ENCODE peak calls at places on chromosomes 1 and 21, in eight cellular contexts. U is body of pancreas, N is tibial artery, L is adrenal gland, B is prostate gland, F is neural progenitor cell, Y is left lung, X is endodermal cell. I is an unnamed sample.

GRCh38 chr21:35097525-35097924 is 48.4 kb upstream of the RUNX1 start:
- DNase-seq in U (no peak), N (no peak), L (no peak), B (no peak), F (no peak), Y (no peak), X (no peak), I (no peak)

GRCh38 chr21:29335720-29336119 is 37.0 kb downstream of the BACH1 start:
- DNase-seq in U (no peak), N (no peak), L (no peak), B (no peak), F (no peak), Y (no peak), X (no peak), I (no peak)

GRCh38 chr1:32764826-32765545 is 52.2 kb downstream of the YARS1 start:
- DNase-seq in U (no peak), N (no peak), L (no peak), B (no peak), F (no peak), Y (no peak), X (peak; percentile 63), I (no peak)

GRCh38 chr1:214440219-214440965 is 111.0 kb downstream of the PTPN14 start:
- DNase-seq in U (no peak), N (no peak), L (no peak), B (no peak), F (no peak), Y (no peak), X (no peak), I (no peak)

GRCh38 chr1:233738850-233739249 is 124.9 kb downstream of the KCNK1 start:
- DNase-seq in U (no peak), N (no peak), L (no peak), B (no peak), F (no peak), Y (no peak), X (peak; percentile 57), I (no peak)

GRCh38 chr1:33636209-33636608 is 163.8 kb downstream of the ZSCAN20 start:
- DNase-seq in U (no peak), N (no peak), L (no peak), B (no peak), F (no peak), Y (no peak), X (no peak), I (no peak)

GRCh38 chr1:17207046-17207445 is 2.1 kb downstream of the PADI1 start:
- DNase-seq in U (peak; percentile 21), N (peak; percentile 77), L (peak; percentile 61), B (no peak), F (no peak), Y (no peak), X (no peak), I (no peak)

GRCh38 chr1:206693029-206693428 is 8.3 kb downstream of the MAPKAPK2 start:
- DNase-seq in U (peak; percentile 46), N (peak; percentile 92), L (peak; percentile 91), B (peak; percentile 39), F (no peak), Y (peak; percentile 76), X (no peak), I (no peak)

GRCh38 chr1:174273190-174273589 is 113.9 kb downstream of the RABGAP1L start:
- DNase-seq in U (no peak), N (no peak), L (no peak), B (no peak), F (no peak), Y (no peak), X (no peak), I (no peak)

GRCh38 chr21:32190491-32191144 is 88.2 kb downstream of the MIS18A start:
- DNase-seq in U (no peak), N (no peak), L (no peak), B (no peak), F (no peak), Y (no peak), X (no peak), I (no peak)

GRCh38 chr1:174682419-174683008 is 234.8 kb downstream of the GPR52 start:
- DNase-seq in U (no peak), N (no peak), L (no peak), B (no peak), F (no peak), Y (no peak), X (no peak), I (no peak)

GRCh38 chr1:167056529-167057296 is 33.5 kb downstream of the GPA33 start:
- DNase-seq in U (no peak), N (no peak), L (no peak), B (no peak), F (peak; percentile 49), Y (no peak), X (no peak), I (no peak)

GRCh38 chr1:179776831-179777230 is 33.7 kb downstream of the FAM163A start:
- DNase-seq in U (no peak), N (no peak), L (no peak), B (no peak), F (no peak), Y (no peak), X (no peak), I (no peak)

GRCh38 chr1:31591425-31592093 is 15.2 kb downstream of the TINAGL1 start:
- DNase-seq in U (no peak), N (peak; percentile 83), L (no peak), B (no peak), F (no peak), Y (no peak), X (peak; percentile 48), I (no peak)

GRCh38 chr1:39199593-39199992 is 4.9 kb upstream of the MACF1 start:
- DNase-seq in U (no peak), N (no peak), L (no peak), B (no peak), F (no peak), Y (no peak), X (no peak), I (no peak)

GRCh38 chr1:50976890-50977574 is 7.0 kb downstream of the CDKN2C start:
- DNase-seq in U (no peak), N (peak; percentile 73), L (peak; percentile 53), B (no peak), F (peak; percentile 48), Y (no peak), X (peak; percentile 73), I (no peak)

GRCh38 chr21:31509108-31510017 is 150.1 kb upstream of the SOD1 start:
- DNase-seq in U (no peak), N (no peak), L (no peak), B (no peak), F (peak; percentile 38), Y (no peak), X (peak; percentile 93), I (no peak)

GRCh38 chr1:151134991-151135390 is 11.4 kb downstream of the SEMA6C start:
- DNase-seq in U (no peak), N (peak; percentile 42), L (no peak), B (no peak), F (no peak), Y (no peak), X (no peak), I (no peak)

GRCh38 chr1:19062258-19063029 is 106.0 kb upstream of the IFFO2 start:
- DNase-seq in U (no peak), N (no peak), L (no peak), B (no peak), F (no peak), Y (no peak), X (no peak), I (no peak)

GRCh38 chr1:40861227-40862003 is 748 bp downstream of the CITED4 start:
- DNase-seq in U (peak; percentile 34), N (peak; percentile 74), L (peak; percentile 62), B (no peak), F (peak; percentile 79), Y (peak; percentile 88), X (peak; percentile 81), I (no peak)

GRCh38 chr1:4637616-4638346 is 16.6 kb upstream of the AJAP1 start:
- DNase-seq in U (no peak), N (peak; percentile 48), L (no peak), B (no peak), F (no peak), Y (no peak), X (peak; percentile 61), I (no peak)

GRCh38 chr1:85135456-85135798 is 65.4 kb downstream of the SYDE2 start:
- DNase-seq in U (no peak), N (no peak), L (no peak), B (no peak), F (no peak), Y (no peak), X (no peak), I (no peak)

GRCh38 chr1:153792631-153793041 is 17.4 kb downstream of the SLC27A3 start:
- DNase-seq in U (no peak), N (peak; percentile 66), L (no peak), B (no peak), F (peak; percentile 23), Y (no peak), X (peak; percentile 57), I (no peak)

DNA sequence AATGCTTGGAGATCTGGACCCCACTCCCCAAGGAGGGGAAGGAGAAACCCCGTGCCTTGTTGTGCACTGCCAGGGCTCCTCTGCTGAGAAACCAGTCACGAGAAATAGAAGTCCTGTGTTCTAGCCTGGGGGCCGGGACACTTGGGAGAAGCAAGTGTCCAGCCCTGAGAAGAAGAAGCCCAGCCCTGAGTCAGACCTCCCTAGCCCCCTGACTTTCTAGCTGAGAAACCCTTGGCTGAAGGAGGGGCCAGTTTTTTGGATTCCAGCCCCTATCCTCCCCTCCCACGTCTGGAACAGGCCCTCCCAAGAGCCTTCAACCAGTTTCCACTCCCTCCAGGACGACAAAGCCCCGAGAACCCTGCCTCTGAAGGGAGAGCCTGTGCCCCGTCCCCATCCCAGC is 100.5 kb downstream of the NAV1 start:
- DNase-seq in U (no peak), N (no peak), L (no peak), B (no peak), F (no peak), Y (no peak), X (no peak), I (no peak)
- H3K4me1 ChIP-seq in U (no peaks in the 10 kb centered on the region), N (peaks cover 3% of the 10 kb centered on the region), L (no peaks in the 10 kb centered on the region), B (no peaks in the 10 kb centered on the region), F (peaks cover 21% of the 10 kb centered on the region), Y (no peaks in the 10 kb centered on the region), X (peaks cover 15% of the 10 kb centered on the region), I (peaks cover 4% of the 10 kb centered on the region)

DNA sequence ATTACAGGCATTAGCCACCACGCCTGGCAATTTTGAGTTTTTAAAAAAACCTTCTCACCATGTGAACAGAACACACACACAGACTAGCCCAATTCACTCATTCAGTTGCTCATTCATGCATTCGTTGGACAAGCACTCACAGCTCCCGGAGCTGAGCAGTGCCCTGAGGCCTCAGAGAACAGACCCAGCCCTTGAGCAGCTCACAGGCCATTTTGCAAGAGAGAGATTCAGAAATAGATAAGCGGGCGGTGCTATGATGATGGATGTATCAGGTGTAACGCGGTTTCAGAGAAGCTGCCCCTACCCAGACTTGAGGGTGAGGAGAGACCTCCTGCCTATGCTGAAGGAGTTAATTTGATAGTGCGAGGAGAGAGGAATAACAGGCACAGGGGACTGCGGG is 18.6 kb downstream of the PTAFR start:
- DNase-seq in U (no peak), N (no peak), L (no peak), B (no peak), F (no peak), Y (no peak), X (no peak), I (no peak)
- TF ChIP-seq CTCF in U (no peak), N (no peak), L (no peak), B (no peak), F (no peak), Y (no peak), X (no peak), I (no peak)

GRCh38 chr1:181087400-181087901 is 1.0 kb upstream of the IER5 start:
- DNase-seq in U (no peak), N (no peak), L (peak; percentile 40), B (no peak), F (no peak), Y (no peak), X (no peak), I (no peak)
- H3K4me3 ChIP-seq in U (no peak overlapping the region), N (no peak overlapping the region), L (no peak overlapping the region), B (no peak overlapping the region), F (no peak overlapping the region), Y (no peak overlapping the region), X (peak overlapping the region; percentile 98), I (no peak overlapping the region)

GRCh38 chr21:41422546-41423372 is 3.3 kb upstream of the MX1 start:
- DNase-seq in U (no peak), N (peak; percentile 31), L (no peak), B (no peak), F (no peak), Y (no peak), X (no peak), I (no peak)
- H3K4me1 ChIP-seq in U (peaks cover 21% of the 10 kb centered on the region), N (peaks cover 22% of the 10 kb centered on the region), L (peaks cover 6% of the 10 kb centered on the region), B (no peaks in the 10 kb centered on the region), F (no peaks in the 10 kb centered on the region), Y (peaks cover 7% of the 10 kb centered on the region), X (peaks cover 4% of the 10 kb centered on the region), I (peaks cover 61% of the 10 kb centered on the region)